ENCODE peak calls at places on chromosomes 7 and 10, in five cellular contexts. I is PC-3, Q is GM23248, G is Peyer's patch, J is left ventricle myocardium inferior. L is an unnamed sample.
A peak's percentile ranks its signal among the peaks of the same experiment; 100 is the strongest.

GRCh38 chr7:140059288-140060242 is 3.2 kb downstream of the PARP12 start:
- DNase-seq in I (peak; percentile 96), Q (peak; percentile 94), G (peak; percentile 82), J (peak; percentile 42), L (peak; percentile 30)

GRCh38 chr10:52939894-52940293 is 167.3 kb upstream of the MBL2 start:
- DNase-seq in I (no peak), Q (no peak), G (no peak), J (no peak), L (no peak)

GRCh38 chr10:11895598-11895997 is 72.4 kb downstream of the PROSER2 start:
- DNase-seq in I (no peak), Q (no peak), G (no peak), J (no peak), L (no peak)

GRCh38 chr10:110852897-110853296 is 18.8 kb upstream of the PDCD4 start:
- DNase-seq in I (peak; percentile 3), Q (peak; percentile 18), G (no peak), J (no peak), L (no peak)

GRCh38 chr10:58512470-58513188 is at the start of gene BICC1:
- DNase-seq in I (peak; percentile 37), Q (peak; percentile 84), G (peak; percentile 50), J (peak; percentile 42), L (no peak)

GRCh38 chr7:29297194-29297890 is 102.8 kb downstream of the CHN2 start:
- DNase-seq in I (no peak), Q (no peak), G (no peak), J (no peak), L (no peak)

GRCh38 chr7:120955577-120956149 is 5.1 kb downstream of the ING3 start:
- DNase-seq in I (no peak), Q (no peak), G (no peak), J (no peak), L (no peak)

GRCh38 chr10:116774728-116775151 is 32.4 kb upstream of the HSPA12A start:
- DNase-seq in I (peak; percentile 86), Q (no peak), G (no peak), J (no peak), L (no peak)

GRCh38 chr7:130446285-130446684 is 5.5 kb upstream of the CEP41 start:
- DNase-seq in I (no peak), Q (no peak), G (no peak), J (no peak), L (no peak)

GRCh38 chr10:123149568-123150228 is 1.8 kb downstream of the HMX2 start:
- DNase-seq in I (no peak), Q (peak; percentile 70), G (no peak), J (no peak), L (no peak)

GRCh38 chr7:45593121-45593541 is 19.0 kb downstream of the ADCY1 start:
- DNase-seq in I (no peak), Q (no peak), G (no peak), J (no peak), L (no peak)

GRCh38 chr7:107902381-107902780 is 11.4 kb downstream of the DLD start:
- DNase-seq in I (no peak), Q (no peak), G (no peak), J (no peak), L (no peak)

GRCh38 chr7:30412810-30413504 is 65.6 kb downstream of the NOD1 start:
- DNase-seq in I (peak; percentile 85), Q (peak; percentile 90), G (no peak), J (no peak), L (no peak)

GRCh38 chr10:52568309-52568708 is 204.3 kb downstream of the MBL2 start:
- DNase-seq in I (peak; percentile 83), Q (peak; percentile 84), G (no peak), J (no peak), L (no peak)

GRCh38 chr7:497346-497745 is 22.3 kb downstream of the PDGFA start:
- DNase-seq in I (no peak), Q (no peak), G (peak; percentile 42), J (peak; percentile 6), L (no peak)

GRCh38 chr7:157022681-157023588 is 12.5 kb upstream of the MNX1 start:
- DNase-seq in I (no peak), Q (no peak), G (peak; percentile 56), J (no peak), L (no peak)

GRCh38 chr7:75915416-75916156 is 631 bp downstream of the POR start:
- DNase-seq in I (no peak), Q (peak; percentile 55), G (peak; percentile 56), J (no peak), L (no peak)

GRCh38 chr7:26853788-26854393 is 10.5 kb downstream of the SKAP2 start:
- DNase-seq in I (peak; percentile 73), Q (peak; percentile 74), G (no peak), J (no peak), L (no peak)

GRCh38 chr7:99730992-99731391 is 4.0 kb downstream of the CYP3A7 start:
- DNase-seq in I (peak; percentile 15), Q (no peak), G (no peak), J (no peak), L (no peak)

DNA sequence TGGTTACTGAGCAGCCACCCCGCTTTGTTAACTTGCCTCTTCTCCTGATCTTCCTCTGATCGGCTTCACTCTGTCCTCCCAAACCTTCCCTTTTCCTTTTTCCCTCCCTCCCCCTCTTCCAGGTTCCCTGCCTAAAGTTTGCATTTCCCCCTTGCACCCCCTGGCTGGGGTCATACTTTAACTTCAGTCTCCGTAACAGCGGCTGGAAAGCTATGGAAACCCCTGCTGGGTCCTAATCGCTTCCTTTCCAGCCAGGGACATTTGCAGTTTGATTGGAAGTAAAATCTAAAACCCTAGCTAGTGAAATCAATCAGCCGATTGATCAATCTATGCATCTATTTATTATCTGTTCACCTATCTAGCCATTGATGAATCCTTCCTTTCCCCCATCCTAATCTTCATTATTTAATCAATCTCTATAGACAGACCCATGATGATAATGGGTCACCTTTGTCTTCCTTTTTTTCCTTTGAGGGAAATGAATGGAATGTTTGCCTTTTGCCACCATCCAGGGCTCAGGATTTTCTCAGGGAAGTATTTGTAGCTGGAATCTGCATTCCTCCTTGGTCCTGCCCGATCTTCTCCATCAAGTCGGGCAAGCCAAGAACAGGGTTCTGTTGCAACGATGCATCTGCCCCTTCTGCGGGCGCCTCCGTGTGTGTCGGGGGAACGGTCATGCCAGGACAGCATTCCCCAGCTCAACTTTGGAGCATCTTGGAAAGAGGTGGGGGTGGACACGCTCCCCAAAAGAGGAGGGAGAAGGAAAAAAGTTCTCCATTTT is 8.8 kb downstream of the GATA3 start:
- DNase-seq in I (no peak), Q (no peak), G (no peak), J (no peak), L (no peak)
- H3K27me3 ChIP-seq in I (no peaks in the 10 kb centered on the region), Q (peaks cover 78% of the 10 kb centered on the region), G (no peaks in the 10 kb centered on the region), J (peaks cover 87% of the 10 kb centered on the region), L (no peaks in the 10 kb centered on the region)

GRCh38 chr10:91983403-91983802 is 59.8 kb downstream of the BTAF1 start:
- DNase-seq in I (no peak), Q (no peak), G (no peak), J (no peak), L (no peak)
- H3K9me3 ChIP-seq in I (no peaks in the 10 kb centered on the region), Q (no peaks in the 10 kb centered on the region), G (no peaks in the 10 kb centered on the region), J (no peaks in the 10 kb centered on the region), L (no peaks in the 10 kb centered on the region)

GRCh38 chr10:106255111-106255510 is 909.4 kb downstream of the SORCS1 start:
- DNase-seq in I (no peak), Q (no peak), G (no peak), J (no peak), L (no peak)

GRCh38 chr10:106251573-106251972 is 912.9 kb downstream of the SORCS1 start:
- DNase-seq in I (no peak), Q (no peak), G (no peak), J (no peak), L (no peak)
- H3K27me3 ChIP-seq in I (no peaks in the 10 kb centered on the region), Q (no peaks in the 10 kb centered on the region), G (no peaks in the 10 kb centered on the region), J (no peaks in the 10 kb centered on the region), L (no peaks in the 10 kb centered on the region)

GRCh38 chr10:1376384-1376945 is 320.3 kb downstream of the WDR37 start:
- DNase-seq in I (no peak), Q (no peak), G (no peak), J (no peak), L (no peak)

GRCh38 chr10:1378473-1378872 is 322.3 kb downstream of the WDR37 start:
- DNase-seq in I (no peak), Q (no peak), G (no peak), J (no peak), L (no peak)

GRCh38 chr10:1377231-1377630 is 321.0 kb downstream of the WDR37 start:
- DNase-seq in I (no peak), Q (no peak), G (no peak), J (no peak), L (no peak)

GRCh38 chr10:1379601-1380000 is 323.4 kb downstream of the WDR37 start:
- DNase-seq in I (no peak), Q (no peak), G (peak; percentile 19), J (no peak), L (no peak)

DNA sequence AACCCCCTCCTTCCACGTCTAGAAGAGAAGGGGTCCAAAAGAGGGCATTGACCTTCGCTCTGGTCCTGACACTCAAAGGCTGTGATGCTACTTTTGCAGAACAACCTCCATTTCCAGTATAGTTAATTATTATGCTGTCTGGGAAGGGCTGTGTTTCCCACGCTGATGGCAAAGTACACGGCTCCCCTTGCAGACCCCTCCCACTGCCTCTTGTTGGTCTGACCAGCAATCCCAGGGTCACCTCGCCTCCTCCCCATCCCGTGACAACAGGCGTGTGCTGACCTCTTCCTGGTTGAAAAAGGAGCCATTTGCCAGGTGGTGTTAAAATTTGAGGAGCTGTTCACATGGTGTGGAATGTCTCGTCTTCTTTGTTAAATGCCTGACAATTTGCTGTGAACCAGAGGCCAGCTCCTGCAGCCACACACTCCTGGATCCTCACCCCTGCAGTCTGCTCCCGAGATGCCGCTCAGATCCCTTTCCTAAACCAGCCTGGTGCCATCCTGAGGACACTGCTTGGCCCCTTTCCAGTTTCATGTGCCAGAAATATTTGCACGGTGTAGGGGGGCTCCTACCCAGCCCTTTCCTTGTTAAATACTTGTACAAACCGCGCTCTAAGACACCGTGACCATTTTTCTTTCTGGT is 321.7 kb downstream of the WDR37 start:
- DNase-seq in I (no peak), Q (no peak), G (no peak), J (no peak), L (no peak)
- H3K9me3 ChIP-seq in I (no peaks in the 10 kb centered on the region), Q (no peaks in the 10 kb centered on the region), G (no peaks in the 10 kb centered on the region), J (no peaks in the 10 kb centered on the region), L (no peaks in the 10 kb centered on the region)

GRCh38 chr10:27742926-27743735 is 2.5 kb downstream of the MKX start:
- DNase-seq in I (peak; percentile 23), Q (peak; percentile 71), G (peak; percentile 57), J (peak; percentile 16), L (no peak)

GRCh38 chr10:27745719-27746363 is at the start of gene MKX:
- DNase-seq in I (peak; percentile 20), Q (peak; percentile 92), G (peak; percentile 47), J (peak; percentile 21), L (no peak)

GRCh38 chr10:27745380-27745718 is 270 bp downstream of the MKX start:
- DNase-seq in I (no peak), Q (no peak), G (peak; percentile 49), J (peak; percentile 16), L (no peak)

GRCh38 chr10:27743736-27744477 is 1.7 kb downstream of the MKX start:
- DNase-seq in I (peak; percentile 18), Q (peak; percentile 69), G (peak; percentile 47), J (no peak), L (no peak)

GRCh38 chr10:27744478-27745379 is 890 bp downstream of the MKX start:
- DNase-seq in I (peak; percentile 29), Q (peak; percentile 88), G (peak; percentile 58), J (peak; percentile 15), L (no peak)
- H3K27me3 ChIP-seq in I (peaks cover 16% of the 10 kb centered on the region), Q (peaks cover 14% of the 10 kb centered on the region), G (peaks cover 32% of the 10 kb centered on the region), J (peaks cover 100% of the 10 kb centered on the region), L (peaks cover 65% of the 10 kb centered on the region)

L was measured in effector memory CD4-positive, alpha-beta T cell.